ENCODE peak calls at places on chromosomes 6 and 20, in seven cellular contexts. M is cardiac muscle cell; H is stimulated activated CD4-positive, alpha-beta T cell treated with anti-CD3 and anti-CD28 coated beads, Interleukin-1b, Interleukin-23, amount 100 ng/mL, for 24 hours; L is ELR; N is endodermal cell; R is HL-60; I is iPS DF 6.9. S is an unnamed sample.

GRCh38 chr6:37517411-37517812 is 17.7 kb upstream of the CCDC167 start:
- DNase-seq in M (no peak), H (peak; percentile 45), L (no peak), N (no peak), R (peak; percentile 87), I (no peak), S (no peak)

GRCh38 chr6:37039958-37040357 is 34.5 kb downstream of the FGD2 start:
- DNase-seq in M (no peak), H (no peak), L (no peak), N (no peak), R (peak; percentile 78), I (no peak), S (no peak)

GRCh38 chr6:91704531-91704930 is 1117.7 kb upstream of the MAP3K7 start:
- DNase-seq in M (no peak), H (no peak), L (peak; percentile 30), N (no peak), R (no peak), I (no peak), S (no peak)

GRCh38 chr6:167699141-167700036 is 127.3 kb upstream of the AFDN start:
- DNase-seq in M (peak; percentile 71), H (peak; percentile 5), L (no peak), N (peak; percentile 40), R (peak; percentile 74), I (no peak), S (peak; percentile 81)

GRCh38 chr6:100353276-100354015 is 111.3 kb downstream of the SIM1 start:
- DNase-seq in M (peak; percentile 79), H (no peak), L (peak; percentile 71), N (no peak), R (no peak), I (no peak), S (no peak)

GRCh38 chr6:154984146-154984545 is 11.0 kb upstream of the TIAM2 start:
- DNase-seq in M (no peak), H (no peak), L (peak; percentile 13), N (no peak), R (no peak), I (no peak), S (no peak)

GRCh38 chr20:32549842-32550241 is 35.3 kb downstream of the NOL4L start:
- DNase-seq in M (no peak), H (no peak), L (no peak), N (no peak), R (no peak), I (no peak), S (no peak)

GRCh38 chr20:60804918-60805631 is 447.0 kb upstream of the CDH4 start:
- DNase-seq in M (no peak), H (no peak), L (no peak), N (peak; percentile 56), R (no peak), I (peak; percentile 7), S (no peak)

GRCh38 chr20:49660912-49661311 is 52.8 kb downstream of the B4GALT5 start:
- DNase-seq in M (no peak), H (no peak), L (no peak), N (no peak), R (no peak), I (no peak), S (no peak)

GRCh38 chr20:44832724-44833123 is 22.4 kb upstream of the RIMS4 start:
- DNase-seq in M (peak; percentile 57), H (no peak), L (peak; percentile 15), N (peak; percentile 56), R (no peak), I (no peak), S (peak; percentile 6)

GRCh38 chr20:34982270-34983088 is 26.8 kb downstream of the MYH7B start:
- DNase-seq in M (no peak), H (no peak), L (no peak), N (no peak), R (no peak), I (no peak), S (no peak)

GRCh38 chr6:84466521-84466920 is 239.1 kb upstream of the CEP162 start:
- DNase-seq in M (peak; percentile 61), H (no peak), L (peak; percentile 73), N (peak; percentile 71), R (no peak), I (no peak), S (peak; percentile 91)

GRCh38 chr6:68082086-68082485 is 553.0 kb upstream of the ADGRB3 start:
- DNase-seq in M (no peak), H (no peak), L (peak; percentile 4), N (no peak), R (no peak), I (no peak), S (peak; percentile 1)

GRCh38 chr6:105370316-105370715 is 32.6 kb downstream of the PREP start:
- DNase-seq in M (no peak), H (no peak), L (no peak), N (no peak), R (no peak), I (no peak), S (no peak)

GRCh38 chr20:2122921-2123320 is 21.3 kb downstream of the STK35 start:
- DNase-seq in M (peak; percentile 57), H (no peak), L (no peak), N (no peak), R (no peak), I (no peak), S (no peak)

GRCh38 chr20:15814903-15815302 is 758.3 kb downstream of the KIF16B start:
- DNase-seq in M (no peak), H (no peak), L (no peak), N (no peak), R (no peak), I (no peak), S (no peak)